ENCODE peak calls at places on chromosome 11, in five cellular contexts. A is stimulated activated CD8-positive, alpha-beta memory T cell treated with anti-CD3 and anti-CD28 coated beads, Interleukin-15, amount 100 ng/mL, for 1 hour; T is RKO; G is HT1080; M is amniotic stem cell. I is an unnamed sample.

GRCh38 chr11:95922099-95922498 is 1.8 kb downstream of the MTMR2 start:
- DNase-seq in A (no peak), T (peak; percentile 74), G (no peak), M (no peak), I (no peak)

GRCh38 chr11:110479445-110480101 is 49.8 kb downstream of the FDX1 start:
- DNase-seq in A (no peak), T (no peak), G (peak; percentile 13), M (no peak), I (peak; percentile 62)

GRCh38 chr11:13486926-13487660 is 8.7 kb downstream of the PTH start:
- DNase-seq in A (peak; percentile 39), T (no peak), G (peak; percentile 71), M (no peak), I (peak; percentile 46)

GRCh38 chr11:29352273-29352672 is 664.6 kb downstream of the KCNA4 start:
- DNase-seq in A (no peak), T (no peak), G (no peak), M (no peak), I (no peak)

GRCh38 chr11:61869636-61870428 is 21.5 kb downstream of the FADS3 start:
- DNase-seq in A (no peak), T (no peak), G (no peak), M (no peak), I (no peak)

GRCh38 chr11:26677566-26677965 is 44.3 kb downstream of the SLC5A12 start:
- DNase-seq in A (no peak), T (no peak), G (no peak), M (no peak), I (peak; percentile 0)

GRCh38 chr11:6755303-6755952 is 16.3 kb downstream of the OR2AG2 start:
- DNase-seq in A (no peak), T (peak; percentile 49), G (peak; percentile 25), M (no peak), I (peak; percentile 35)

GRCh38 chr11:114416441-114416928 is 16.0 kb downstream of the RBM7 start:
- DNase-seq in A (no peak), T (no peak), G (no peak), M (no peak), I (peak; percentile 66)

GRCh38 chr11:2128102-2128511 is 11.1 kb downstream of the IGF2 start:
- DNase-seq in A (no peak), T (no peak), G (no peak), M (no peak), I (no peak)

GRCh38 chr11:44702897-44703296 is 23.9 kb upstream of the TSPAN18 start:
- DNase-seq in A (no peak), T (no peak), G (no peak), M (no peak), I (peak; percentile 78)

GRCh38 chr11:30919389-30920172 is 333.4 kb upstream of the MPPED2 start:
- DNase-seq in A (no peak), T (no peak), G (peak; percentile 27), M (no peak), I (no peak)

GRCh38 chr11:113296447-113297205 is 17.8 kb upstream of the TTC12 start:
- DNase-seq in A (no peak), T (no peak), G (no peak), M (no peak), I (peak; percentile 28)

GRCh38 chr11:3685923-3686322 is 14.7 kb upstream of the CHRNA10 start:
- DNase-seq in A (no peak), T (no peak), G (no peak), M (no peak), I (no peak)

GRCh38 chr11:79431535-79431934 is 9.3 kb downstream of the TENM4 start:
- DNase-seq in A (no peak), T (peak; percentile 69), G (peak; percentile 98), M (no peak), I (peak; percentile 83)

GRCh38 chr11:827861-828167 is at the start of gene CRACR2B:
- DNase-seq in A (no peak), T (no peak), G (no peak), M (no peak), I (no peak)

GRCh38 chr11:66904055-66904454 is 47.2 kb downstream of the LRFN4 start:
- DNase-seq in A (no peak), T (no peak), G (peak; percentile 70), M (no peak), I (peak; percentile 24)

GRCh38 chr11:94938399-94939055 is 34.8 kb downstream of the CWC15 start:
- DNase-seq in A (no peak), T (no peak), G (peak; percentile 33), M (peak; percentile 20), I (peak; percentile 95)

GRCh38 chr11:810040-810567 is 337 bp downstream of the RPLP2 start:
- DNase-seq in A (no peak), T (no peak), G (no peak), M (no peak), I (no peak)

GRCh38 chr11:19164230-19164855 is 37.4 kb downstream of the CSRP3 start:
- DNase-seq in A (no peak), T (no peak), G (no peak), M (no peak), I (no peak)

GRCh38 chr11:6757373-6757967 is 14.3 kb downstream of the OR2AG2 start:
- DNase-seq in A (peak; percentile 30), T (peak; percentile 70), G (peak; percentile 45), M (peak; percentile 9), I (peak; percentile 59)

GRCh38 chr11:87491381-87491780 is 453.6 kb downstream of the TMEM135 start:
- DNase-seq in A (no peak), T (no peak), G (no peak), M (no peak), I (no peak)

GRCh38 chr11:1106387-1106786 is 31.7 kb downstream of the MUC2 start:
- DNase-seq in A (no peak), T (no peak), G (no peak), M (no peak), I (no peak)

GRCh38 chr11:69700278-69701140 is 3.3 kb downstream of the FGF19 start:
- DNase-seq in A (no peak), T (no peak), G (peak; percentile 81), M (no peak), I (peak; percentile 74)

GRCh38 chr11:125300791-125301218 is 136.3 kb downstream of the PKNOX2 start:
- DNase-seq in A (no peak), T (peak; percentile 28), G (peak; percentile 79), M (no peak), I (peak; percentile 100)

GRCh38 chr11:59857444-59858434 is 8.5 kb downstream of the TCN1 start:
- DNase-seq in A (no peak), T (peak; percentile 61), G (peak; percentile 57), M (no peak), I (peak; percentile 55)

GRCh38 chr11:32586576-32587190 is 3.1 kb downstream of the EIF3M start:
- DNase-seq in A (no peak), T (peak; percentile 70), G (peak; percentile 44), M (no peak), I (peak; percentile 20)

GRCh38 chr11:65121447-65121864 is 478 bp downstream of the FAU start:
- DNase-seq in A (no peak), T (peak; percentile 63), G (no peak), M (no peak), I (no peak)

GRCh38 chr11:107956543-107956942 is 28.3 kb downstream of the RAB39A start:
- DNase-seq in A (no peak), T (no peak), G (no peak), M (no peak), I (no peak)

GRCh38 chr11:1221848-1222311 is 986 bp upstream of the MUC5B start:
- DNase-seq in A (no peak), T (no peak), G (no peak), M (no peak), I (no peak)

GRCh38 chr11:8709002-8709672 is 26.5 kb downstream of the RPL27A start:
- DNase-seq in A (no peak), T (no peak), G (no peak), M (peak; percentile 92), I (peak; percentile 93)

GRCh38 chr11:86396403-86396802 is 21.7 kb downstream of the CCDC81 start:
- DNase-seq in A (no peak), T (no peak), G (peak; percentile 31), M (no peak), I (no peak)

GRCh38 chr11:66478823-66479740 is 1.2 kb upstream of the DPP3 start:
- DNase-seq in A (no peak), T (peak; percentile 48), G (peak; percentile 17), M (no peak), I (peak; percentile 34)

GRCh38 chr11:77278595-77279506 is 22.6 kb downstream of the GDPD4 start:
- DNase-seq in A (no peak), T (peak; percentile 28), G (peak; percentile 82), M (no peak), I (peak; percentile 59)

GRCh38 chr11:118012083-118012669 is 26.0 kb downstream of the IL10RA start:
- DNase-seq in A (no peak), T (peak; percentile 25), G (peak; percentile 36), M (no peak), I (peak; percentile 8)